ENCODE peak calls at places on chromosome 13, in eight cellular contexts. I is kidney tubule cell, E is heart right ventricle, R is PC-3, P is GM13976, Z is NB4, C is NCI-H526 treated with DMSO at 0.1 percent for 48 hours, G is HuH-7. O is an unnamed sample.

GRCh38 chr13:113320226-113320875 is 23.3 kb downstream of the LAMP1 start:
- DNase-seq in R (no peak), I (no peak), G (no peak), E (no peak), P (no peak), Z (no peak), C (no peak), O (no peak)

GRCh38 chr13:30830638-30830965 is 75.5 kb upstream of the MEDAG start:
- DNase-seq in Z (no peak), I (peak), R (peak), G (no peak), C (no peak), E (no peak), P (no peak), O (no peak)

GRCh38 chr13:32314968-32315254 is 252 bp downstream of the ZAR1L start:
- DNase-seq in P (peak), E (no peak), G (peak), Z (no peak), R (peak), I (peak), C (no peak), O (peak)

GRCh38 chr13:80524447-80525215 is 183.7 kb upstream of the SPRY2 start:
- DNase-seq in E (no peak), Z (no peak), I (peak), G (no peak), P (no peak), R (no peak), C (no peak), O (no peak)

GRCh38 chr13:103876571-103876970 is 810.4 kb upstream of the SLC10A2 start:
- DNase-seq in I (no peak), R (no peak), Z (no peak), C (no peak), G (no peak), E (no peak), P (no peak), O (peak)

GRCh38 chr13:40137400-40137799 is 481.9 kb downstream of the COG6 start:
- DNase-seq in R (no peak), G (no peak), C (no peak), Z (no peak), P (no peak), I (no peak), E (no peak), O (no peak)

GRCh38 chr13:81473366-81473899 is 1132.5 kb upstream of the SPRY2 start:
- DNase-seq in C (no peak), G (no peak), R (no peak), E (no peak), Z (no peak), I (no peak), P (no peak), O (no peak)

GRCh38 chr13:95601216-95601615 is 43.3 kb downstream of the DZIP1 start:
- DNase-seq in P (no peak), Z (no peak), R (no peak), G (no peak), C (no peak), E (no peak), I (no peak), O (no peak)

GRCh38 chr13:27201661-27202060 is 30.1 kb upstream of the USP12 start:
- DNase-seq in R (peak), Z (no peak), G (no peak), E (no peak), P (no peak), C (no peak), I (peak), O (no peak)

GRCh38 chr13:100514788-100515409 is 73.7 kb downstream of the GGACT start:
- DNase-seq in E (peak), R (peak), I (peak), G (peak), Z (peak), P (peak), C (peak), O (peak)

GRCh38 chr13:87057807-87058520 is 613.2 kb upstream of the SLITRK5 start:
- DNase-seq in Z (no peak), E (no peak), G (no peak), C (no peak), I (no peak), P (no peak), R (peak), O (no peak)

GRCh38 chr13:23749288-23749880 is 139.8 kb downstream of the MIPEP start:
- DNase-seq in Z (no peak), G (no peak), P (no peak), E (no peak), R (no peak), C (no peak), I (peak), O (no peak)

GRCh38 chr13:70844391-70845108 is 736.3 kb upstream of the KLHL1 start:
- DNase-seq in I (no peak), G (no peak), P (no peak), E (no peak), R (peak), C (no peak), Z (no peak), O (no peak)

GRCh38 chr13:36764957-36765356 is 54.1 kb upstream of the RFXAP start:
- DNase-seq in R (no peak), Z (no peak), P (no peak), I (no peak), E (no peak), C (no peak), G (no peak), O (peak)

GRCh38 chr13:34757441-34757840 is 184.6 kb upstream of the NBEA start:
- DNase-seq in E (no peak), I (no peak), C (no peak), R (peak), Z (no peak), P (no peak), G (no peak), O (no peak)

GRCh38 chr13:110306340-110306959 is 507 bp downstream of the COL4A1 start:
- DNase-seq in C (no peak), R (no peak), Z (no peak), E (no peak), G (no peak), I (no peak), P (no peak), O (peak)

GRCh38 chr13:39385154-39385553 is 217.8 kb downstream of the LHFPL6 start:
- DNase-seq in C (no peak), G (no peak), I (no peak), Z (no peak), R (no peak), P (no peak), E (no peak), O (no peak)

GRCh38 chr13:23744315-23744714 is 144.9 kb downstream of the MIPEP start:
- DNase-seq in P (no peak), E (no peak), I (peak), G (no peak), R (peak), C (no peak), Z (no peak), O (peak)

GRCh38 chr13:110334256-110334655 is 27.2 kb downstream of the COL4A2 start:
- DNase-seq in G (no peak), I (peak), E (no peak), R (no peak), Z (no peak), C (no peak), P (no peak), O (no peak)

GRCh38 chr13:62126400-62126799 is 710.8 kb upstream of the PCDH20 start:
- DNase-seq in C (no peak), Z (no peak), R (no peak), E (no peak), P (no peak), G (no peak), I (no peak), O (no peak)

GRCh38 chr13:35817642-35818576 is 313.3 kb downstream of the DCLK1 start:
- DNase-seq in E (no peak), G (no peak), P (no peak), I (no peak), R (no peak), Z (no peak), C (no peak), O (peak)

GRCh38 chr13:23918208-23918607 is 20.9 kb upstream of the C1QTNF9B start:
- DNase-seq in R (peak), I (peak), P (no peak), Z (no peak), C (no peak), G (no peak), E (no peak), O (no peak)

GRCh38 chr13:29523199-29523931 is 72.1 kb downstream of the SLC7A1 start:
- DNase-seq in Z (no peak), G (no peak), E (peak), P (no peak), I (no peak), R (no peak), C (no peak), O (no peak)

GRCh38 chr13:97568850-97569249 is 134.9 kb downstream of the RAP2A start:
- DNase-seq in P (no peak), I (peak), Z (no peak), R (peak), G (no peak), E (peak), C (no peak), O (peak)

GRCh38 chr13:99985243-99985874 is 3.8 kb downstream of the ZIC2 start:
- DNase-seq in Z (peak), G (no peak), I (no peak), P (no peak), C (no peak), R (no peak), E (no peak), O (peak)

GRCh38 chr13:40145139-40145538 is 489.7 kb downstream of the COG6 start:
- DNase-seq in I (no peak), Z (no peak), G (no peak), C (no peak), P (no peak), E (no peak), R (no peak), O (no peak)

GRCh38 chr13:99895428-99895998 is 76.1 kb downstream of the ZIC5 start:
- DNase-seq in E (no peak), C (no peak), G (no peak), I (no peak), R (no peak), Z (no peak), P (no peak), O (peak)

GRCh38 chr13:113904411-113904810 is 40.5 kb upstream of the GAS6 start:
- DNase-seq in G (peak), R (peak), P (no peak), I (peak), C (no peak), E (peak), Z (peak), O (peak)